ENCODE peak calls at places on chromosomes 4 and X, in five cellular contexts. One of them, this sample, is unnamed.

GRCh38 chr4:2289311-2289954 is 27.5 kb upstream of the MXD4 start:
- DNase-seq in NCI-H446 treated with DMSO at 0.1 percent for 48 hours: no peak
- DNase-seq in WERI-Rb-1: peak; percentile 6
- DNase-seq in NT2/D1: no peak
- DNase-seq in ELR: no peak
- DNase-seq in this sample: no peak

GRCh38 chr4:68375667-68376559 is 26.0 kb upstream of the YTHDC1 start:
- DNase-seq in NCI-H446 treated with DMSO at 0.1 percent for 48 hours: peak; percentile 29
- DNase-seq in WERI-Rb-1: peak; percentile 26
- DNase-seq in NT2/D1: no peak
- DNase-seq in ELR: peak; percentile 78
- DNase-seq in this sample: peak; percentile 79

GRCh38 chr4:142443469-142443868 is 402.6 kb downstream of the INPP4B start:
- DNase-seq in NCI-H446 treated with DMSO at 0.1 percent for 48 hours: no peak
- DNase-seq in WERI-Rb-1: peak; percentile 23
- DNase-seq in NT2/D1: no peak
- DNase-seq in ELR: no peak
- DNase-seq in this sample: peak; percentile 7

GRCh38 chr4:25654971-25655963 is at the start of gene SLC34A2:
- DNase-seq in NCI-H446 treated with DMSO at 0.1 percent for 48 hours: no peak
- DNase-seq in WERI-Rb-1: no peak
- DNase-seq in NT2/D1: no peak
- DNase-seq in ELR: no peak
- DNase-seq in this sample: peak; percentile 22

GRCh38 chr4:5021546-5021945 is 2.3 kb upstream of the CYTL1 start:
- DNase-seq in NCI-H446 treated with DMSO at 0.1 percent for 48 hours: no peak
- DNase-seq in WERI-Rb-1: peak; percentile 66
- DNase-seq in NT2/D1: no peak
- DNase-seq in ELR: no peak
- DNase-seq in this sample: no peak

GRCh38 chr4:84501197-84501492 is 2.1 kb upstream of the NKX6-1 start:
- DNase-seq in NCI-H446 treated with DMSO at 0.1 percent for 48 hours: no peak
- DNase-seq in WERI-Rb-1: no peak
- DNase-seq in NT2/D1: no peak
- DNase-seq in ELR: no peak
- DNase-seq in this sample: no peak

GRCh38 chrX:39453847-39454645 is 643.7 kb downstream of the BCOR start:
- DNase-seq in NCI-H446 treated with DMSO at 0.1 percent for 48 hours: peak; percentile 92
- DNase-seq in WERI-Rb-1: peak; percentile 30
- DNase-seq in NT2/D1: no peak
- DNase-seq in ELR: no peak
- DNase-seq in this sample: no peak

GRCh38 chr4:37803348-37803973 is 23.0 kb upstream of the PGM2 start:
- DNase-seq in NCI-H446 treated with DMSO at 0.1 percent for 48 hours: peak; percentile 63
- DNase-seq in WERI-Rb-1: no peak
- DNase-seq in NT2/D1: no peak
- DNase-seq in ELR: peak; percentile 68
- DNase-seq in this sample: peak; percentile 60

GRCh38 chrX:71625471-71625870 is 7.2 kb upstream of the CXCR3 start:
- DNase-seq in NCI-H446 treated with DMSO at 0.1 percent for 48 hours: no peak
- DNase-seq in WERI-Rb-1: no peak
- DNase-seq in NT2/D1: no peak
- DNase-seq in ELR: no peak
- DNase-seq in this sample: no peak

GRCh38 chr4:144584428-144584827 is 61.5 kb upstream of the HHIP start:
- DNase-seq in NCI-H446 treated with DMSO at 0.1 percent for 48 hours: no peak
- DNase-seq in WERI-Rb-1: no peak
- DNase-seq in NT2/D1: no peak
- DNase-seq in ELR: no peak
- DNase-seq in this sample: no peak

GRCh38 chrX:63404332-63404731 is 53.2 kb upstream of the SPIN4 start:
- DNase-seq in NCI-H446 treated with DMSO at 0.1 percent for 48 hours: no peak
- DNase-seq in WERI-Rb-1: no peak
- DNase-seq in NT2/D1: no peak
- DNase-seq in ELR: no peak
- DNase-seq in this sample: no peak

GRCh38 chrX:30875957-30876356 is 13.1 kb downstream of the TAB3 start:
- DNase-seq in NCI-H446 treated with DMSO at 0.1 percent for 48 hours: no peak
- DNase-seq in WERI-Rb-1: no peak
- DNase-seq in NT2/D1: no peak
- DNase-seq in ELR: peak; percentile 89
- DNase-seq in this sample: peak; percentile 76

GRCh38 chrX:110032534-110033161 is 29.7 kb downstream of the TMEM164 start:
- DNase-seq in NCI-H446 treated with DMSO at 0.1 percent for 48 hours: no peak
- DNase-seq in WERI-Rb-1: no peak
- DNase-seq in NT2/D1: no peak
- DNase-seq in ELR: no peak
- DNase-seq in this sample: no peak